ENCODE peak calls at places on chromosomes 13 and 19, in six cellular contexts. G is fibroblast of mammary gland, S is Panc1, K is psoas muscle, V is T-helper 1 cell, A is EL. D is an unnamed sample.

GRCh38 chr13:48626077-48626449 is 27.7 kb upstream of the CYSLTR2 start:
- DNase-seq in A (no peak), G (peak), S (no peak), V (no peak), K (no peak), D (peak)

GRCh38 chr13:45374917-45375316 is 33.9 kb upstream of the TPT1 start:
- DNase-seq in G (peak), K (no peak), S (no peak), A (peak), V (no peak), D (no peak)

GRCh38 chr13:77372275-77372674 is 45.4 kb upstream of the MYCBP2 start:
- DNase-seq in K (no peak), S (no peak), G (peak), A (peak), V (no peak), D (peak)

GRCh38 chr19:46623915-46624502 is 880 bp downstream of the PTGIR start:
- DNase-seq in S (no peak), V (no peak), A (no peak), K (no peak), G (no peak), D (no peak)

GRCh38 chr19:10861118-10861651 is 10.2 kb upstream of the CARM1 start:
- DNase-seq in K (no peak), S (no peak), V (no peak), G (no peak), A (peak), D (no peak)

GRCh38 chr19:33248954-33249613 is 23.4 kb upstream of the SLC7A10 start:
- DNase-seq in K (no peak), S (no peak), V (no peak), A (peak), G (no peak), D (no peak)

GRCh38 chr19:4712771-4713170 is 10.9 kb downstream of the DPP9 start:
- DNase-seq in A (no peak), G (no peak), K (peak), S (no peak), V (no peak), D (no peak)

GRCh38 chr13:103516009-103516795 is 450.0 kb upstream of the SLC10A2 start:
- DNase-seq in V (no peak), S (no peak), K (no peak), G (no peak), A (no peak), D (no peak)

GRCh38 chr13:98144501-98145350 is 1.8 kb downstream of the FARP1 start:
- DNase-seq in V (no peak), K (no peak), S (no peak), G (peak), A (peak), D (peak)

GRCh38 chr13:31587696-31588266 is 151.5 kb upstream of the RXFP2 start:
- DNase-seq in A (no peak), G (peak), K (no peak), V (no peak), S (no peak), D (peak)

GRCh38 chr19:43462887-43463380 is 2.5 kb downstream of the LYPD3 start:
- DNase-seq in S (no peak), G (no peak), V (no peak), K (no peak), A (no peak), D (no peak)

GRCh38 chr13:20294497-20294896 is 62.4 kb upstream of the GJB6 start:
- DNase-seq in S (no peak), K (no peak), V (no peak), G (peak), A (no peak), D (no peak)

GRCh38 chr19:28635962-28636629 is 576.9 kb downstream of the UQCRFS1 start:
- DNase-seq in G (no peak), A (no peak), S (no peak), K (no peak), V (no peak), D (no peak)

GRCh38 chr19:48624067-48624594 is 4.8 kb downstream of the SPHK2 start:
- DNase-seq in G (peak), A (peak), S (no peak), K (peak), V (peak), D (peak)

GRCh38 chr19:10817291-10818038 is 18.5 kb downstream of the TMED1 start:
- DNase-seq in A (peak), K (peak), S (no peak), V (no peak), G (peak), D (peak)

GRCh38 chr19:49771674-49772139 is 4.9 kb downstream of the AP2A1 start:
- DNase-seq in A (no peak), S (no peak), V (no peak), G (no peak), K (no peak), D (no peak)

GRCh38 chr19:2048104-2048958 is 2.7 kb downstream of the MKNK2 start:
- DNase-seq in K (no peak), A (no peak), G (no peak), V (no peak), S (no peak), D (no peak)

GRCh38 chr19:18328340-18329034 is 5.6 kb upstream of the LSM4 start:
- DNase-seq in S (peak), V (peak), K (peak), A (peak), G (peak), D (peak)

GRCh38 chr13:97273341-97273831 is 51.3 kb downstream of the MBNL2 start:
- DNase-seq in G (peak), V (no peak), K (no peak), S (no peak), A (peak), D (no peak)

GRCh38 chr19:2099054-2099501 is 2.4 kb downstream of the IZUMO4 start:
- DNase-seq in S (no peak), A (no peak), G (no peak), V (no peak), K (no peak), D (no peak)

D was measured in fibroblast of villous mesenchyme.